ENCODE peak calls at places on chromosome 1, in four cellular contexts. S, C, E and F are unnamed samples.

GRCh38 chr1:177915641-177916040 is 54.2 kb downstream of the SEC16B start:
- DNase-seq in C (no peak), E (peak; percentile 8), S (no peak), F (no peak)

GRCh38 chr1:8858112-8858668 is 20.3 kb downstream of the ENO1 start:
- DNase-seq in E (peak; percentile 95), S (no peak), C (no peak), F (peak; percentile 97)

GRCh38 chr1:38929476-38929875 is 12.2 kb downstream of the RHBDL2 start:
- DNase-seq in E (peak; percentile 20), C (peak; percentile 9), S (no peak), F (no peak)

GRCh38 chr1:56029329-56030003 is 549.9 kb downstream of the PLPP3 start:
- DNase-seq in C (no peak), E (no peak), S (no peak), F (no peak)

GRCh38 chr1:21706151-21706835 is 37.1 kb upstream of the RAP1GAP start:
- DNase-seq in C (peak; percentile 31), S (no peak), E (peak; percentile 23), F (no peak)

GRCh38 chr1:1181938-1182410 is 8.3 kb downstream of the TTLL10 start:
- DNase-seq in E (no peak), C (no peak), S (no peak), F (no peak)

GRCh38 chr1:245550702-245551008 is 395.9 kb downstream of the KIF26B start:
- DNase-seq in E (no peak), S (no peak), C (no peak), F (no peak)

GRCh38 chr1:206826409-206826808 is 39.0 kb upstream of the IL20 start:
- DNase-seq in S (no peak), C (no peak), E (peak; percentile 42), F (no peak)

GRCh38 chr1:58741689-58742553 is 41.9 kb downstream of the JUN start:
- DNase-seq in E (peak; percentile 55), C (no peak), S (no peak), F (no peak)

GRCh38 chr1:64486193-64486592 is 16.3 kb downstream of the CACHD1 start:
- DNase-seq in S (no peak), C (no peak), E (no peak), F (no peak)

GRCh38 chr1:44531785-44532566 is 126.9 kb downstream of the RNF220 start:
- DNase-seq in E (peak; percentile 76), S (no peak), C (no peak), F (no peak)

GRCh38 chr1:226838456-226838855 is 32.0 kb upstream of the PSEN2 start:
- DNase-seq in S (peak; percentile 35), C (no peak), E (no peak), F (no peak)